ENCODE peak calls at places on chromosome 11, in seven cellular contexts. R is stomach, L is HFF-Myc, Q is A549, W is pancreas, K is cardiac fibroblast, Y is gastrocnemius medialis. O is an unnamed sample.

GRCh38 chr11:7551571-7551970 is 37.8 kb downstream of the PPFIBP2 start:
- DNase-seq in R (no peak), K (peak; percentile 67), Q (no peak), W (no peak), Y (no peak), L (no peak), O (no peak)

GRCh38 chr11:63933459-63933858 is 5.3 kb upstream of the NAA40 start:
- DNase-seq in Y (no peak), L (no peak), Q (no peak), K (no peak), W (no peak), R (no peak), O (no peak)

GRCh38 chr11:125084761-125085231 is 21.7 kb downstream of the SLC37A2 start:
- DNase-seq in L (no peak), R (no peak), K (no peak), Q (no peak), Y (no peak), W (no peak), O (no peak)

GRCh38 chr11:20043992-20044391 is 116.3 kb downstream of the DBX1 start:
- DNase-seq in Y (no peak), R (no peak), Q (no peak), W (no peak), L (no peak), K (no peak), O (no peak)

GRCh38 chr11:69843529-69843921 is 24.3 kb upstream of the FGF3 start:
- DNase-seq in K (no peak), R (no peak), W (no peak), Y (no peak), Q (no peak), L (no peak), O (no peak)

GRCh38 chr11:76208829-76209670 is 2.7 kb upstream of the WNT11 start:
- DNase-seq in Y (peak; percentile 80), K (peak; percentile 43), R (peak; percentile 69), L (no peak), W (peak; percentile 96), Q (peak; percentile 79), O (peak; percentile 72)

GRCh38 chr11:14641801-14642200 is 1.8 kb upstream of the PDE3B start:
- DNase-seq in K (no peak), Q (no peak), R (no peak), W (no peak), L (no peak), Y (no peak), O (no peak)

GRCh38 chr11:109317726-109318125 is 104.3 kb upstream of the C11orf87 start:
- DNase-seq in L (no peak), K (no peak), W (no peak), Y (no peak), Q (no peak), R (no peak), O (no peak)

GRCh38 chr11:70036971-70037882 is 40.9 kb upstream of the ANO1 start:
- DNase-seq in L (no peak), R (peak; percentile 20), K (no peak), Q (no peak), Y (no peak), W (no peak), O (no peak)

GRCh38 chr11:30254307-30255298 is 23.8 kb downstream of the FSHB start:
- DNase-seq in Y (no peak), R (no peak), L (no peak), W (no peak), Q (no peak), K (peak; percentile 16), O (no peak)

GRCh38 chr11:37817727-37818270 is 1219.8 kb upstream of the RAG2 start:
- DNase-seq in R (no peak), K (peak; percentile 41), L (no peak), W (no peak), Y (no peak), Q (no peak), O (no peak)

GRCh38 chr11:17991799-17992433 is 20.9 kb downstream of the SERGEF start:
- DNase-seq in R (peak; percentile 34), L (no peak), Y (no peak), K (peak; percentile 70), W (no peak), Q (peak; percentile 70), O (no peak)

GRCh38 chr11:64924910-64925284 is 408 bp downstream of the PPP2R5B start:
- DNase-seq in W (no peak), Q (no peak), Y (no peak), L (no peak), R (no peak), K (peak; percentile 13), O (no peak)

GRCh38 chr11:125201525-125202121 is 37.1 kb downstream of the PKNOX2 start:
- DNase-seq in R (peak; percentile 69), Q (no peak), W (peak; percentile 76), L (no peak), K (no peak), Y (peak; percentile 55), O (no peak)

GRCh38 chr11:94175545-94175944 is 46.9 kb downstream of the PANX1 start:
- DNase-seq in Q (no peak), Y (no peak), L (no peak), W (no peak), R (no peak), K (peak; percentile 86), O (no peak)

GRCh38 chr11:76839326-76839725 is 21.4 kb upstream of the ACER3 start:
- DNase-seq in W (no peak), Q (no peak), K (no peak), R (no peak), L (no peak), Y (no peak), O (no peak)

GRCh38 chr11:62539238-62539925 is 7.2 kb downstream of the AHNAK start:
- DNase-seq in Y (peak; percentile 74), Q (peak; percentile 62), K (peak; percentile 87), R (peak; percentile 63), L (peak; percentile 60), W (no peak), O (peak; percentile 85)

GRCh38 chr11:116931206-116931953 is 94.0 kb upstream of the APOA1 start:
- DNase-seq in L (no peak), R (no peak), Y (no peak), Q (peak; percentile 56), K (peak; percentile 50), W (no peak), O (no peak)
- H3K4me3 ChIP-seq in L (no peak overlapping the region), R (no peak overlapping the region), Y (no peak overlapping the region), Q (no peak overlapping the region), K (no peak overlapping the region), W (no peak overlapping the region), O (no peak overlapping the region)

GRCh38 chr11:1224491-1225385 is 1.9 kb downstream of the MUC5B start:
- DNase-seq in K (no peak), W (peak; percentile 54), L (no peak), Q (peak; percentile 53), Y (no peak), R (no peak), O (no peak)

GRCh38 chr11:1227551-1228182 is 4.8 kb downstream of the MUC5B start:
- DNase-seq in L (no peak), Q (no peak), W (peak; percentile 56), Y (no peak), K (no peak), R (no peak), O (peak; percentile 60)

GRCh38 chr11:1225386-1226225 is 2.7 kb downstream of the MUC5B start:
- DNase-seq in Y (no peak), R (no peak), Q (no peak), L (no peak), K (no peak), W (peak; percentile 51), O (no peak)

GRCh38 chr11:1226981-1227550 is 4.2 kb downstream of the MUC5B start:
- DNase-seq in W (no peak), Q (peak; percentile 40), Y (no peak), R (no peak), K (no peak), L (no peak), O (no peak)

DNA sequence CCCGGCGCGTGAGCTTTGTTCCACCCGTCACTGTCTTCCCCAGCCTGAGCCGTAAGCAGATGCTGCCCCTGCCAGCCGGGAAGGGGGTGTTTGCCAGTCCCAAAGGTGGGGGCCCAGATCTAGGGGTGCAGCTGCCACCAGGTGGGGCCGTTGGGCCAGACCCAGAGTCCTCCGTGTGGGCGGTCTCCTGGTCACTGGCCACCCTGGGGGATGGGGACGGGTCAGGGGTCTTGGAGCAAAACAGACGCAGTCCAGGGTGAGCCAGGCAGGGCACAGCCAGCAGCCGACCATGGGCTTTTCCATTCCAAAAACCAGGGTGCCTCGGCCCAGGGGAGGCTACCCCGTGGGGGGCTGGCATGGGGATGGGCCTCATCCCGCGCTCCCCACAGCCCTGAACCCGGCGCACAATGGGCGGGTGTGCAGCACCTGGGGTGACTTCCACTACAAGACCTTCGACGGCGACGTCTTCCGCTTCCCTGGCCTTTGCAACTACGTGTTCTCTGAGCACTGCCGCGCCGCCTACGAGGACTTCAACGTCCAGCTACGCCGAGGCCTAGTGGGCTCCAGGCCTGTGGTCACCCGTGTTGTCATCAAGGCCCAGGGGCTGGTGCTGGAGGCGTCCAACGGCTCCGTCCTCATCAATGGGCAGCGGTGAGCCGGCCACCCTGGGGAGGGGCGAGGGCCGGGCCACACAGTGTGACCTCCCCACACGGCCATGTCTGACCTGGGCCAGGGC is 3.5 kb downstream of the MUC5B start:
- DNase-seq in W (peak; percentile 56), R (no peak), Q (no peak), Y (no peak), L (no peak), K (no peak), O (no peak)
- TF ChIP-seq CTCF in W (no peak), R (no peak), Q (no peak), Y (no peak), L (no peak), K (no peak), O (no peak)

DNA sequence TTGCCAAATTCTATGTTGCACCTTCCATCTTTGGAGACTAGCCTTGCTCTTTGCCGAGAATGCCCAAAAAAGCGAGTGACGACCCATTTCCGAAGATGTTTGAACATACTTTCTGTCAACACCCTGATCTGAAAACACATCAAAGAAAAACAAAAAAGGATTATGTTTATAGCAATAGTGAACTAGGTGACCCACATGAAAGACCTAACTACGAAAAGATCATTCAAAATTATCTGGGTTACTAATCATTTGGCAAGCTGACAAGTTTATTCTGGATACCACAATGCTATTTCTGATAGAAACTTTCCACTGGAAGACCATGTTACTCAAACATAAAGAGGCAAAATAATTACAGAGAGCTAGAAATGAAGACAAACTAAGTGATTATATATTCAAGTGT is 27.0 kb downstream of the KCNJ1 start:
- DNase-seq in Q (no peak), R (no peak), Y (no peak), W (no peak), L (no peak), K (no peak), O (no peak)
- H3K4me3 ChIP-seq in Q (no peak overlapping the region), R (no peak overlapping the region), Y (no peak overlapping the region), W (no peak overlapping the region), L (no peak overlapping the region), K (no peak overlapping the region), O (no peak overlapping the region)

GRCh38 chr11:8757533-8757932 is 74.9 kb downstream of the RPL27A start:
- DNase-seq in Q (no peak), Y (no peak), K (no peak), W (no peak), R (no peak), L (no peak), O (no peak)

GRCh38 chr11:8756201-8756600 is 73.6 kb downstream of the RPL27A start:
- DNase-seq in W (no peak), K (no peak), Q (no peak), R (no peak), L (no peak), Y (no peak), O (no peak)

GRCh38 chr11:8758619-8759169 is 76.1 kb downstream of the RPL27A start:
- DNase-seq in W (no peak), Q (no peak), Y (no peak), L (no peak), R (no peak), K (no peak), O (no peak)

GRCh38 chr11:8757047-8757446 is 74.5 kb downstream of the RPL27A start:
- DNase-seq in K (no peak), W (no peak), Q (no peak), L (no peak), Y (no peak), R (no peak), O (no peak)

GRCh38 chr11:8754241-8754640 is 71.6 kb downstream of the RPL27A start:
- DNase-seq in L (no peak), Q (no peak), R (no peak), Y (no peak), K (peak; percentile 63), W (no peak), O (no peak)
- TF ChIP-seq CTCF in L (peak; percentile 13), Q (no peak), R (no peak), Y (no peak), K (peak; percentile 53), W (no peak), O (no peak)